ENCODE peak calls at places on chromosomes 11 and 22, in nine cellular contexts. C is IMR-90; U is GM13977; J is upper lobe of right lung; O is choroid plexus epithelial cell; Z is CD4-positive, alpha-beta T cell; A is right lobe of liver; D is bronchial epithelial cell; Y is GM12865. X is an unnamed sample.

GRCh38 chr11:115530752-115531151 is 26.5 kb upstream of the CADM1 start:
- DNase-seq in U (no peak), C (no peak), A (no peak), Y (peak), D (no peak), O (no peak), Z (no peak), J (no peak), X (peak)

GRCh38 chr22:29231971-29232959 is 26.6 kb downstream of the EMID1 start:
- DNase-seq in O (peak), Z (no peak), C (no peak), A (peak), Y (no peak), J (no peak), U (no peak), D (no peak), X (no peak)

GRCh38 chr11:113880966-113881365 is 5.6 kb upstream of the USP28 start:
- DNase-seq in O (no peak), Z (no peak), A (no peak), J (no peak), U (no peak), C (no peak), Y (no peak), D (no peak), X (no peak)

GRCh38 chr11:120928506-120929062 is 95.3 kb upstream of the TBCEL start:
- DNase-seq in D (no peak), J (no peak), Z (no peak), U (no peak), Y (no peak), O (no peak), C (no peak), A (no peak), X (no peak)

GRCh38 chr11:76808996-76809395 is 25.8 kb downstream of the TSKU start:
- DNase-seq in D (no peak), U (no peak), J (no peak), Y (no peak), A (no peak), O (no peak), Z (no peak), C (no peak), X (no peak)

GRCh38 chr11:118267486-118267885 is 3.4 kb upstream of the MPZL2 start:
- DNase-seq in C (no peak), U (no peak), J (no peak), Y (no peak), A (no peak), Z (no peak), D (peak), O (no peak), X (no peak)

GRCh38 chr11:14861680-14862079 is 30.4 kb downstream of the CYP2R1 start:
- DNase-seq in J (no peak), Y (no peak), U (no peak), O (no peak), D (no peak), A (peak), C (no peak), Z (no peak), X (no peak)

GRCh38 chr11:13907678-13908077 is 54.8 kb upstream of the SPON1 start:
- DNase-seq in D (no peak), O (no peak), A (no peak), Y (no peak), U (no peak), Z (no peak), C (no peak), J (no peak), X (no peak)

GRCh38 chr11:64028398-64029115 is 7.2 kb upstream of the FLRT1 start:
- DNase-seq in Z (no peak), J (no peak), C (no peak), O (peak), D (no peak), A (no peak), U (no peak), Y (no peak), X (no peak)

GRCh38 chr11:134207538-134208239 is 16.1 kb downstream of the NCAPD3 start:
- DNase-seq in Z (peak), Y (peak), D (peak), O (peak), C (no peak), U (no peak), J (no peak), A (peak), X (no peak)

GRCh38 chr22:46573781-46574437 is 36.5 kb upstream of the CELSR1 start:
- DNase-seq in D (no peak), Y (no peak), A (no peak), C (no peak), U (no peak), O (no peak), Z (no peak), J (peak), X (no peak)

GRCh38 chr11:133809525-133810178 is 35.7 kb downstream of the SPATA19 start:
- DNase-seq in J (no peak), A (no peak), Z (no peak), O (no peak), D (no peak), C (no peak), U (no peak), Y (no peak), X (no peak)

GRCh38 chr11:61783717-61784505 is 8.5 kb downstream of the TMEM258 start:
- DNase-seq in Z (no peak), C (peak), Y (no peak), U (no peak), O (peak), A (no peak), D (no peak), J (peak), X (no peak)

GRCh38 chr11:69267395-69267805 is 26.6 kb upstream of the MYEOV start:
- DNase-seq in C (no peak), Y (no peak), A (no peak), Z (no peak), U (no peak), J (peak), D (no peak), O (no peak), X (no peak)

GRCh38 chr22:21684492-21685163 is 18.8 kb downstream of the PPIL2 start:
- DNase-seq in J (no peak), U (no peak), A (no peak), Y (no peak), D (no peak), Z (no peak), C (no peak), O (no peak), X (no peak)

GRCh38 chr11:45150301-45150700 is 3.9 kb downstream of the PRDM11 start:
- DNase-seq in U (no peak), Z (no peak), O (no peak), C (no peak), J (no peak), D (no peak), Y (no peak), A (peak), X (no peak)

GRCh38 chr11:34165786-34166557 is 60.5 kb downstream of the NAT10 start:
- DNase-seq in D (peak), O (no peak), U (no peak), C (no peak), J (no peak), A (no peak), Y (no peak), Z (no peak), X (no peak)

DNA sequence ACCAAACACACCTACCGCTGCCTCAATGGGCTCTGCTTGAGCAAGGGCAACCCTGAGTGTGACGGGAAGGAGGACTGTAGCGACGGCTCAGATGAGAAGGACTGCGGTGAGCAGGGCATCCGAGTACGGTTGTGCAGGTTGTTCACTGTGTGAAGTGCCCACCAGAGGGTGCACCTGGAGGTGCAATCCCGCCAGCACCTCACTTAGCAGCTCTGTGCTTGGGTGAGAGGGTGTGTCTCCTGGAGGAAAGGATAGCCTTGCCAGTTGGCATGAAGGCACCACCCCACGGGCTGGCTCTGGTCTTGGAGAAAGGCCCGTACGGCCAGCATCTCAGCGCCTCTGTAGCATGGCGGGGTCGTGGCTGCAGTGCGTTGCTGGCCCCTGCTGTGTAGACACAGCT is 39.4 kb downstream of the ST14 start:
- DNase-seq in C (no peak), Z (no peak), A (no peak), O (no peak), U (no peak), Y (no peak), D (no peak), J (no peak), X (no peak)
- TF ChIP-seq CTCF in C (no peak), Z (no peak), A (no peak), O (peak), U (peak), Y (no peak), D (peak), J (no peak), X (no peak)

GRCh38 chr11:65571940-65572339 is 398 bp upstream of the FAM89B start:
- DNase-seq in Y (no peak), U (no peak), A (no peak), O (peak), D (peak), J (no peak), C (peak), Z (no peak), X (no peak)
- TF ChIP-seq CTCF in Y (peak), U (peak), A (peak), O (peak), D (peak), J (peak), C (peak), Z (peak), X (peak)

GRCh38 chr11:130338667-130339066 is 23.9 kb upstream of the ZBTB44 start:
- DNase-seq in D (no peak), Y (no peak), J (no peak), A (no peak), O (no peak), U (no peak), C (no peak), Z (no peak), X (no peak)
- TF ChIP-seq CTCF in D (no peak), Y (no peak), J (no peak), A (no peak), O (no peak), U (no peak), C (no peak), Z (no peak), X (no peak)

GRCh38 chr11:66800720-66801428 is 42.4 kb upstream of the RCE1 start:
- DNase-seq in Y (peak), J (no peak), C (no peak), D (no peak), A (no peak), O (no peak), U (peak), Z (no peak), X (peak)
- TF ChIP-seq CTCF in Y (no peak), J (no peak), C (no peak), D (no peak), A (no peak), O (no peak), U (no peak), Z (no peak), X (no peak)

GRCh38 chr11:75720639-75721038 is 3.0 kb downstream of the MOGAT2 start:
- DNase-seq in U (no peak), O (no peak), D (no peak), C (no peak), Y (no peak), Z (no peak), A (no peak), J (no peak), X (no peak)
- TF ChIP-seq CTCF in U (no peak), O (no peak), D (no peak), C (no peak), Y (no peak), Z (no peak), A (no peak), J (no peak), X (no peak)

DNA sequence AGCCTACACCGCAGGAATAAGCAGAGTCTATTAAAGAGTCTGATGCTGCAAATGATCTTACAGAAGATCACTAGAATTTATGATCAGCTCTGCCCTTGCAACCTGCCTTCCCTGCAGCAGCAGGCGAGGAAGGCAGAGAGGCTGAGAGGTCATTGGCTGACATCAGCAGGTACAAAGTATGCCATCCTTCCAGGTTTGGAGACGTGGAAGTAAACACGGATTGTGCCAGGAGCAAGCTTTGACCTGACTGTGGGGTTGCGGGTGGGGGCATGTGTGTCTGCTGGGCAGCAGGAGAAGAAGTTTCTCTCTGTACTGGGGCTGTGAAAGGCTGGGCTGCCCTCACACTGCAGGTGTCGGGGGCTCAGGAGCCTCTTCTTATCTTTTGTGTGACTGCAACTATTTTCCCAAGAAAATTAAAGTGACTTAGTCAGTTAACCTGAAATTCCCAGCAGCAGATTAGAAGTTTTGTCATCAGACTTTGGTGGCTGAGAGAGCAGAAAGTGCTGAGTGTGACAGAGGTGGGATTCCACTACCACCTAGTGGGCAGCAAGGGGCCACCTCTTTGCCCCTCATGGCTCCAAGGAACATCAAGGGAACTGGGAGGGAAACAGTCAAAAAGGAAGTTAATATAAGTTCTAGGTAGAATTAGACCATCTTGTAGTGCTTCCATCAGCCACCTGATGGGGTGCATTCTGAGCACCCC is 565.9 kb downstream of the ETS1 start:
- DNase-seq in D (peak), Y (no peak), Z (no peak), J (no peak), A (peak), O (peak), C (no peak), U (no peak), X (no peak)
- TF ChIP-seq CTCF in D (peak), Y (peak), Z (no peak), J (no peak), A (peak), O (peak), C (peak), U (no peak), X (no peak)